ENCODE peak calls at places on chromosomes 5 and 9, in six cellular contexts. U is glutamatergic neuron, L is Peyer's patch, Z is choroid plexus epithelial cell, E is dorsolateral prefrontal cortex, J is fibroblast of pulmonary artery. K is an unnamed sample.

GRCh38 chr5:17817946-17818345 is 183.7 kb downstream of the TAF11L14 start:
- DNase-seq in Z (peak; percentile 62), L (no peak), J (no peak), U (no peak), E (no peak), K (no peak)

GRCh38 chr5:84724683-84725082 is 340.0 kb upstream of the EDIL3 start:
- DNase-seq in Z (peak; percentile 42), L (no peak), J (peak; percentile 55), U (no peak), E (no peak), K (peak; percentile 35)

GRCh38 chr9:852539-852938 is 11.0 kb downstream of the DMRT1 start:
- DNase-seq in Z (no peak), L (no peak), U (no peak), J (no peak), E (no peak), K (no peak)

GRCh38 chr5:59759600-59760357 is 133.7 kb downstream of the PDE4D start:
- DNase-seq in Z (peak; percentile 68), J (peak; percentile 45), E (no peak), U (no peak), L (no peak), K (no peak)

GRCh38 chr5:447501-447900 is 4.5 kb downstream of the EXOC3 start:
- DNase-seq in Z (no peak), J (no peak), L (peak; percentile 35), U (no peak), E (no peak), K (no peak)

GRCh38 chr5:32687167-32687831 is 23.8 kb upstream of the NPR3 start:
- DNase-seq in J (peak; percentile 60), L (no peak), E (no peak), Z (peak; percentile 62), U (no peak), K (peak; percentile 62)

GRCh38 chr9:133972041-133972970 is 19.8 kb downstream of the VAV2 start:
- DNase-seq in L (peak; percentile 90), J (no peak), E (no peak), U (peak; percentile 17), Z (no peak), K (no peak)

GRCh38 chr5:68465133-68465532 is 249.6 kb downstream of the PIK3R1 start:
- DNase-seq in Z (no peak), J (no peak), E (no peak), U (no peak), L (no peak), K (no peak)

GRCh38 chr9:35993976-35994720 is 36.2 kb upstream of the OR2S2 start:
- DNase-seq in J (no peak), E (no peak), U (no peak), Z (peak; percentile 11), L (no peak), K (no peak)

GRCh38 chr5:141960018-141960417 is 2.0 kb upstream of the PCDH12 start:
- DNase-seq in Z (no peak), U (peak; percentile 36), J (no peak), L (peak; percentile 50), E (no peak), K (no peak)

GRCh38 chr9:83047839-83048775 is 14.8 kb downstream of the RASEF start:
- DNase-seq in U (no peak), Z (peak; percentile 91), E (no peak), L (no peak), J (peak; percentile 58), K (peak; percentile 47)

GRCh38 chr9:109857337-109857736 is 77.3 kb downstream of the PALM2AKAP2 start:
- DNase-seq in E (no peak), L (no peak), U (no peak), J (no peak), Z (no peak), K (no peak)

GRCh38 chr9:91151014-91151740 is 210.5 kb downstream of the AUH start:
- DNase-seq in L (no peak), E (no peak), J (peak; percentile 43), Z (peak; percentile 98), U (no peak), K (peak; percentile 86)

GRCh38 chr9:126070071-126070470 is 256.6 kb upstream of the MVB12B start:
- DNase-seq in J (no peak), E (no peak), Z (no peak), U (no peak), L (no peak), K (no peak)

GRCh38 chr9:126069400-126069955 is 257.2 kb upstream of the MVB12B start:
- DNase-seq in E (no peak), L (no peak), Z (no peak), J (no peak), U (no peak), K (no peak)

GRCh38 chr9:126068534-126069230 is 257.9 kb upstream of the MVB12B start:
- DNase-seq in E (no peak), J (no peak), Z (no peak), U (no peak), L (no peak), K (no peak)

GRCh38 chr9:126066131-126066530 is 260.5 kb upstream of the MVB12B start:
- DNase-seq in U (no peak), L (no peak), E (no peak), J (no peak), Z (no peak), K (no peak)

DNA sequence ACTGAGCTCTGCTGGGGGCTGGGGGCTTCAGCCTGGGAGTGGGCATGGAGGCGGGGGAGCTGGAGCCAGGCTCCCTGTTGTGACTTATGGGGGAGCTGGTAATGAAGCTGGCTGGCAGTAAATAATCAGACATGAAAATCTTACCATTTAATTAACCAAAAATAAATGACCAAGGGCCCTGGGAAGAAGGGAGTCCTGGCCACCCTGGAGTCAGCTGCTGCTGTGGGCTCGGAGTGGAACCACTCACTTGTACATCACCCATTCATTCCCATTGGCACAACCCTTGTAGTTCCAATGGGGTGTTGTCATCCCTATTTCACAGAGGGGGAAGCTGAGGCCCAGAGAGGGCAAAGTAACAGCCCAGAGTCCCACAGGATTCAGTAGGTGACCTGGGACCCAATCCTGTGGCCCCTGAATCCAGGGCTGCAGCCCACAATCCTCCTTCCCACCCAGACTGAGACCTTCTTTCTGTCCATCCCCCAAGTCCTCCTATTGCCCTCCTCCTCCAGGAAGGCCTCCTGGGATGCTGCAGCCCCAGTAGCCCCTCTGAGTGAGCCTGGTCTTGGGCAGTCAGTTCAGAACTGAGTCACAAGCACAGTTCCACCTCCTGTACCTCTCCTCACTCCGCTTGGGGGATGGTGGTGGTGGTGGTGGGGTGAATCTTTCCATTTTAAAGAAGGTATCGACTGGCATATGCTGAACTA is 259.4 kb upstream of the MVB12B start:
- DNase-seq in U (no peak), J (no peak), Z (no peak), L (no peak), E (no peak), K (no peak)
- TF ChIP-seq CTCF in U (no peak), J (no peak), Z (no peak), L (no peak), E (no peak), K (no peak)

GRCh38 chr5:175728885-175729828 is 71.3 kb downstream of the HRH2 start:
- DNase-seq in Z (peak; percentile 22), J (peak; percentile 5), L (no peak), U (peak; percentile 83), E (peak; percentile 49), K (no peak)
- TF ChIP-seq CTCF in Z (peak; percentile 10), J (no peak), L (no peak), U (no peak), E (no peak), K (no peak)

GRCh38 chr9:131422241-131422792 is 28.4 kb downstream of the PRRC2B start:
- DNase-seq in J (no peak), U (no peak), L (no peak), Z (peak; percentile 43), E (peak; percentile 52), K (peak; percentile 53)

GRCh38 chr9:131421691-131422090 is 27.8 kb downstream of the PRRC2B start:
- DNase-seq in Z (no peak), J (no peak), L (no peak), E (no peak), U (no peak), K (no peak)

GRCh38 chr9:131419716-131420115 is 25.8 kb downstream of the PRRC2B start:
- DNase-seq in L (no peak), Z (no peak), E (no peak), J (no peak), U (no peak), K (no peak)

GRCh38 chr9:131419029-131419614 is 25.2 kb downstream of the PRRC2B start:
- DNase-seq in U (no peak), E (no peak), J (no peak), L (no peak), Z (no peak), K (no peak)

DNA sequence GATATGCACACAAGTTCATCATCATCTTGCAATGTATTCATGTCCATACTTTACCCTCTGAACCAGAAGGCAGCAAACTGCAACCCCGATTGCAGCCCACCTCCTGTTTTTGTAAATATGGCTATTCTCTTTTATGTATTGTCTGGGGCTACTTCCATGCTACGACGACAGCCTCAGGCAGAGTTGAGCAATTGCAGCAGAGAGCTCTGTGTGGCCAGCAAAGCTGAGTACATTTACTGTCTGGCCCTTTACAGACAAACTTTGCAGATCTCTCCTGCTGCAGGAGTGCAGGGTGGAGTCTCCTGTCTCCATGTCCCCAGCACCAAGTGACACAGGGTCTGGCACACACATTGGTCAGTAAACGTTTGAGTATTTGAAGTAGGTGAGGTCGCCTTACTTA is 27.0 kb downstream of the PRRC2B start:
- DNase-seq in L (no peak), J (peak; percentile 63), E (no peak), Z (peak; percentile 77), U (peak; percentile 35), K (peak; percentile 75)
- TF ChIP-seq CTCF in L (no peak), J (peak; percentile 33), E (no peak), Z (peak; percentile 52), U (no peak), K (no peak)

DNA sequence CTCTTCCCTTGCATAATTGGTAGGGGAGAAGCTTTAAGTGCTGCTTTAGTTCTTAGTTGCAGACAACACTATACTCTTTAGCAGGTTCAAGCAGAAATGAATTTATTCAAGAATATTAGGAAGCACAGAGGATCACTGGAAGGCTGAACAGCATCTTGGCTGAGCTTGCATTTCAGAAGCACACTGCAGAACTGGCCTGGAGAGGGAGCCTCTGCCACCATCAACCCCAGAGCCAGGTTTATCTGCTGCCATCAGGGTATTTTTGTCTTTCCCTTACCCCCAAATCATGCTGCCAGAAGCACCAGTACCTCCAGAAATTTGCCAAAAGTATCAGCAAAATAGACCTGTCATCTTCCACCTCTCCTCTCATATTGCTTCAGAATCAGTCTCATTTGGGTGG is 440.7 kb downstream of the DMAC1 start:
- DNase-seq in L (no peak), E (no peak), Z (peak; percentile 36), J (peak; percentile 19), U (no peak), K (no peak)
- TF ChIP-seq CTCF in L (no peak), E (no peak), Z (peak; percentile 63), J (peak; percentile 48), U (no peak), K (no peak)

GRCh38 chr5:119379096-119379495 is 23.3 kb downstream of the TNFAIP8 start:
- DNase-seq in E (no peak), J (no peak), Z (no peak), L (no peak), U (no peak), K (no peak)
- TF ChIP-seq CTCF in E (no peak), J (no peak), Z (no peak), L (no peak), U (no peak), K (no peak)

K was measured in MCF 10A.